ENCODE peak calls at places on chromosome 4, in four cellular contexts. H, L, W and F are unnamed samples.

GRCh38 chr4:185838514-185839203 is 26.7 kb upstream of the SORBS2 start:
- DNase-seq in H (no peak), L (no peak), W (no peak), F (no peak)

GRCh38 chr4:926538-926937 is 5.6 kb downstream of the GAK start:
- DNase-seq in H (peak; percentile 81), L (peak; percentile 24), W (peak; percentile 30), F (peak; percentile 69)

GRCh38 chr4:8303485-8304281 is 34.1 kb downstream of the HTRA3 start:
- DNase-seq in H (no peak), L (peak; percentile 49), W (peak; percentile 88), F (no peak)

GRCh38 chr4:3767569-3768288 is 1.5 kb downstream of the ADRA2C start:
- DNase-seq in H (peak; percentile 71), L (no peak), W (no peak), F (no peak)

GRCh38 chr4:176189891-176190795 is 5.2 kb downstream of the SPATA4 start:
- DNase-seq in H (no peak), L (no peak), W (no peak), F (no peak)

GRCh38 chr4:67161311-67161710 is 384.0 kb downstream of the CENPC start:
- DNase-seq in H (no peak), L (no peak), W (no peak), F (no peak)

GRCh38 chr4:65383589-65384305 is 286.5 kb downstream of the EPHA5 start:
- DNase-seq in H (no peak), L (no peak), W (no peak), F (no peak)

GRCh38 chr4:177246636-177247584 is 62.8 kb upstream of the NEIL3 start:
- DNase-seq in H (no peak), L (no peak), W (no peak), F (no peak)

GRCh38 chr4:90099795-90100194 is 27.4 kb upstream of the CCSER1 start:
- DNase-seq in H (no peak), L (no peak), W (no peak), F (no peak)

GRCh38 chr4:3267576-3268394 is 18.8 kb downstream of the MSANTD1 start:
- DNase-seq in H (peak; percentile 41), L (no peak), W (peak; percentile 16), F (no peak)

GRCh38 chr4:183658362-183659028 is 490 bp downstream of the RWDD4 start:
- DNase-seq in H (peak; percentile 18), L (peak; percentile 37), W (peak; percentile 14), F (no peak)

GRCh38 chr4:90030953-90031352 is 96.2 kb upstream of the CCSER1 start:
- DNase-seq in H (peak; percentile 12), L (no peak), W (no peak), F (peak; percentile 46)

DNA sequence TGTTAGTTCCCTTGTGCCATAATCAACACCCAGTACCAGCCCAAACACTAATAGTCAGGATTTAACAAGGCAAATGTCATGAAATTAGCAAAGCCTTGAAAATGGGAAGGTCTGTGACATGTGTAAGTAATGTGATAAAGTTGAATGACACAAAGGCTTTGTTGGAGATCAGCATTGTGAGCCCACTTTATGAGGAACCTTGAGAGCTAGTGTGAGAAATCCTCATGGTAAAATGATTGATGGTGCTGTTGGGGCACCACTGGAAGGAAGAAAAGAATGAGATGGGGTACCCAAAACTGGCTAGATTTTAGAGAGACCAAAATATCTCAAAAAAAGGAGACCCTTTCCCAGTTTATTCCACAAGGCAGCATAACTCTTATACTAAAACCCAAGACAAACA is 3.3 kb upstream of the LIN54 start:
- DNase-seq in H (no peak), L (no peak), W (peak; percentile 44), F (no peak)
- TF ChIP-seq ELF4 in H (no peak), L (no peak), W (no peak), F (no peak)

DNA sequence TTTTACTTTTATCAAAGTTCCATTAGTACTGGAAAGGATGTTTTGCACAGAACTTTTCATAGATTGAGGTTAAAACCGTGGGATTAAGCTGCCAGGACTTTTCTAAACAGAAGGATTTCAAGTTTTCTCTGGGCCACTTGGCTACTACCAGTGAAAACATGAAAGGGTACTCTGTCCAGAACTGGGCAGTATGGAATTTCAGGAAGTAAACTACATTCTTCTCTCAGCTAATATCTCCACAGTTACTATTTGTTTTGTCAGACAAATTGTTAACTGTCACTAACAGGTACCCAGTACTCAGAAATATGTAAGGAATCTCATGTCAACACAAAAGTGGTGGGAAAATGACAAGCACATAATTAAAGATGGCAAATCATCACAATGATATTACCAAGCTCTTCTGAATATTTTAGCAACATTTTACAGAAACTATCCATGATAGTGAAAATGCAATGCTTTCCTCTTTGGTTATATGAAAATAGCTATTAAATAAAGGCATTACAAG is 454.4 kb downstream of the C4orf33 start:
- DNase-seq in H (no peak), L (peak; percentile 47), W (no peak), F (no peak)
- TF ChIP-seq ELF4 in H (no peak), L (no peak), W (no peak), F (no peak)

DNA sequence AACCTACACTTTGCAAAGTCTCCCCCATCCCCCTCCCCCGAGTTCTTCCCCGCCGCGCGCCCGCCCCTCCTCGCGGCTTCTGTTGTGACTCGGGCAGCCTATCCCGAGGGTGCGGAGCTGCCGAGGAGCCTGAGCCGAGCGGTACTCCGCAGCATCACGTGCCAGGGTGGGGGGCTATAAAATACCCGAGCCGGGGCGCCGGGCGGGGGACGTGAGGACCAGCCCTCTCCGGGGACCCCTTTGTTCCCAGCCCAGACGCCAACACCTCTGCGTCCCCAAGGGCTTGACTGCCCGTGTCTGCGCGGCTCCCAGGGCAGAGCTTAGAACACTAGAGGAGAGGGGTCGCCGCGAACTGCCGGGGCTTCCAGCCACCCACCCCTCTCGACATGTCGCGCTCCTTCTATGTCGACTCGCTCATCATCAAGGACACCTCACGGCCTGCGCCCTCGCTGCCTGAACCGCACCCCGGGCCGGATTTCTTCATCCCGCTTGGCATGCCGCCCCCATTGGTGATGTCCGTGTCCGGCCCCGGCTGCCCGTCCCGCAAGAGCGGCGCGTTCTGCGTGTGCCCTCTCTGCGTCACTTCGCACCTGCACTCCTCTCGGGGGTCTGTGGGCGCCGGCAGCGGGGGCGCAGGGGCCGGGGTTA is at the start of gene GSX2:
- DNase-seq in H (peak; percentile 40), L (no peak), W (no peak), F (no peak)
- TF ChIP-seq ELF4 in H (no peak), L (no peak), W (no peak), F (no peak)

GRCh38 chr4:48944252-48944651 is 37.7 kb upstream of the OCIAD2 start:
- DNase-seq in H (no peak), L (no peak), W (no peak), F (no peak)

GRCh38 chr4:48939785-48940184 is 33.2 kb upstream of the OCIAD2 start:
- DNase-seq in H (no peak), L (no peak), W (no peak), F (no peak)

GRCh38 chr4:48937033-48937432 is 30.5 kb upstream of the OCIAD2 start:
- DNase-seq in H (no peak), L (no peak), W (no peak), F (no peak)

GRCh38 chr4:48943387-48943786 is 36.8 kb upstream of the OCIAD2 start:
- DNase-seq in H (peak; percentile 50), L (peak; percentile 22), W (peak; percentile 35), F (peak; percentile 15)

GRCh38 chr4:48938831-48939230 is 32.3 kb upstream of the OCIAD2 start:
- DNase-seq in H (no peak), L (no peak), W (no peak), F (no peak)
- TF ChIP-seq ELF4 in H (no peak), L (no peak), W (no peak), F (no peak)

DNA sequence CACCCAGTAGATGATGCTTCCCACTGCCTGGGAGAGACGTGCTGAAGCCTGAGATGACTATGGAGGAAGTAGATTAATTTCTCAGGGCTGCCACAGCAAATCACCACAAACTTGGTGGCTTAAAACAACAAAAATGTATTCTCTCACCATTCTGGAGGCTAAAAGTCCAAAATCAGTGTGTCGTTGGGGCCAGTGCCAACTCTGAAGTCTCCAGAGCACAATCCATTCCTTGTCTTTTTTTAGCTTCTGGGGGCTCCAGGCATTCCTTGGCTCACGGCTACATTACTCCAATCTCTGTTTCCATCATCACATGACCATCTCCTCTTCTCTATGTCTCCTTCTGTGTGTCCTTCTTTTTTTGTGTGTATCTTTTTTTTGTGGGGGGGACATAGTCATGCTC is 105.8 kb upstream of the C1QTNF7 start:
- DNase-seq in H (no peak), L (no peak), W (no peak), F (no peak)
- TF ChIP-seq ELF4 in H (no peak), L (no peak), W (no peak), F (no peak)

GRCh38 chr4:38504396-38504715 is 159.6 kb upstream of the KLF3 start:
- DNase-seq in H (no peak), L (no peak), W (no peak), F (no peak)

GRCh38 chr4:38501698-38502097 is 162.3 kb upstream of the KLF3 start:
- DNase-seq in H (no peak), L (no peak), W (no peak), F (no peak)

GRCh38 chr4:38499101-38499500 is 164.9 kb upstream of the KLF3 start:
- DNase-seq in H (no peak), L (no peak), W (no peak), F (no peak)

GRCh38 chr4:38503689-38504395 is 160.2 kb upstream of the KLF3 start:
- DNase-seq in H (no peak), L (no peak), W (no peak), F (no peak)

GRCh38 chr4:38500433-38500832 is 163.6 kb upstream of the KLF3 start:
- DNase-seq in H (no peak), L (no peak), W (no peak), F (no peak)
- TF ChIP-seq ELF4 in H (no peak), L (no peak), W (no peak), F (no peak)

GRCh38 chr4:47842985-47843384 is 5.1 kb upstream of the CORIN start:
- DNase-seq in H (no peak), L (no peak), W (no peak), F (no peak)
- TF ChIP-seq ELF4 in H (no peak), L (no peak), W (no peak), F (no peak)

GRCh38 chr4:111506706-111507105 is 638.5 kb upstream of the FAM241A start:
- DNase-seq in H (no peak), L (no peak), W (no peak), F (no peak)

GRCh38 chr4:111510535-111510934 is 634.7 kb upstream of the FAM241A start:
- DNase-seq in H (no peak), L (no peak), W (no peak), F (no peak)

DNA sequence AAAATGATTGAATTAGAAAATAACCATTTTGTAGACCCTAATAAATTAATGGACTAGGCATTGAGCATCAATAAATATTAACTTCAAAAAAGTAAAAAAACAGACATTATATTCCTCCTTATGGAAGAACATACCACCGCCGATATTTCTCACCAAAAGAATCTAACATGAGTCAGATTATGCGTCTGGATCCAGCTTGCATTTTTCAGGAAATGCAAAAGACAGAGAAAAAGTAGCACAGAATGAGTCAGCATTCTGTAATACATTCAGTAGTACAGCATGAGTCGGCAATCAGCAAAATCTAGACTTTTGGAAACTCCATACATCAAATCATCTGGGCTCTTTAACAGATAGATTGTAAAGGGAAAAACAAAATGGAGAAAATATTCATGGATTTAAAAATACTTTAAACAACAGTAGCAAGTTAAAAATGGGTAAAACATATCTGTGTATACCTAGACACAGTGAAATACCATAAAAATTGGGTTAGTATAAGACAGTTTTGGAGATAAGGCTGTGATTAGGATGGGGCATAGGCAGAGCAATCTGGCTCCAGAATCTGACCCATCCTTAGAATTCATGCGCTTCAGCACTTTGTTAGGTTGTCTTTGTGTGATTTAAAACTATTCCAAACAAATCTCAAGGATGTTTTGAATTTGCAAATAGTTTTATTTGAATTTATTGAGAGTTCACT is 633.0 kb upstream of the FAM241A start:
- DNase-seq in H (no peak), L (no peak), W (no peak), F (no peak)
- TF ChIP-seq ELF4 in H (no peak), L (no peak), W (no peak), F (no peak)

GRCh38 chr4:156197216-156197615 is 243.6 kb upstream of the CTSO start:
- DNase-seq in H (peak; percentile 25), L (no peak), W (no peak), F (no peak)
- TF ChIP-seq ELF4 in H (no peak), L (no peak), W (no peak), F (no peak)